ENCODE peak calls at places on chromosomes 13 and 19, in eight cellular contexts. One of them, this sample, is unnamed. For H3K9me3, the result is how much of the 10 kb centered on the place peaks cover.

GRCh38 chr19:7699422-7700127 is 2.4 kb downstream of the FCER2 start:
- DNase-seq in tibial nerve: no peak
- DNase-seq in A549: no peak
- DNase-seq in adrenal gland: no peak
- DNase-seq in thyroid gland: no peak
- DNase-seq in uterus: no peak
- DNase-seq in right lobe of liver: no peak
- DNase-seq in sigmoid colon: no peak
- DNase-seq in this sample: no peak

GRCh38 chr13:32208860-32209259 is 106.3 kb downstream of the ZAR1L start:
- DNase-seq in tibial nerve: no peak
- DNase-seq in A549: no peak
- DNase-seq in adrenal gland: no peak
- DNase-seq in thyroid gland: no peak
- DNase-seq in uterus: no peak
- DNase-seq in right lobe of liver: no peak
- DNase-seq in sigmoid colon: no peak
- DNase-seq in this sample: no peak

GRCh38 chr19:5086725-5087439 is 118.0 kb downstream of the KDM4B start:
- DNase-seq in tibial nerve: no peak
- DNase-seq in A549: peak
- DNase-seq in adrenal gland: no peak
- DNase-seq in thyroid gland: no peak
- DNase-seq in uterus: no peak
- DNase-seq in right lobe of liver: no peak
- DNase-seq in sigmoid colon: no peak
- DNase-seq in this sample: no peak

GRCh38 chr13:109871018-109871370 is 84.6 kb upstream of the IRS2 start:
- DNase-seq in tibial nerve: no peak
- DNase-seq in A549: no peak
- DNase-seq in adrenal gland: no peak
- DNase-seq in thyroid gland: no peak
- DNase-seq in uterus: no peak
- DNase-seq in right lobe of liver: no peak
- DNase-seq in sigmoid colon: no peak
- DNase-seq in this sample: no peak

GRCh38 chr13:30429721-30430694 is 7.7 kb downstream of the UBE2L5 start:
- DNase-seq in tibial nerve: no peak
- DNase-seq in A549: peak
- DNase-seq in adrenal gland: peak
- DNase-seq in thyroid gland: no peak
- DNase-seq in uterus: peak
- DNase-seq in right lobe of liver: no peak
- DNase-seq in sigmoid colon: no peak
- DNase-seq in this sample: no peak

GRCh38 chr19:50549927-50550593 is 18.2 kb downstream of the LRRC4B start:
- DNase-seq in tibial nerve: no peak
- DNase-seq in A549: no peak
- DNase-seq in adrenal gland: no peak
- DNase-seq in thyroid gland: no peak
- DNase-seq in uterus: no peak
- DNase-seq in right lobe of liver: no peak
- DNase-seq in sigmoid colon: no peak
- DNase-seq in this sample: no peak

GRCh38 chr13:71320452-71320851 is 546.6 kb downstream of the DACH1 start:
- DNase-seq in tibial nerve: no peak
- DNase-seq in A549: no peak
- DNase-seq in adrenal gland: no peak
- DNase-seq in thyroid gland: no peak
- DNase-seq in uterus: no peak
- DNase-seq in right lobe of liver: no peak
- DNase-seq in sigmoid colon: no peak
- DNase-seq in this sample: no peak

GRCh38 chr13:112651750-112652511 is 37.9 kb upstream of the ATP11A start:
- DNase-seq in tibial nerve: no peak
- DNase-seq in A549: no peak
- DNase-seq in adrenal gland: no peak
- DNase-seq in thyroid gland: peak
- DNase-seq in uterus: no peak
- DNase-seq in right lobe of liver: no peak
- DNase-seq in sigmoid colon: no peak
- DNase-seq in this sample: no peak

GRCh38 chr13:39415403-39415802 is 187.6 kb downstream of the LHFPL6 start:
- DNase-seq in tibial nerve: no peak
- DNase-seq in A549: no peak
- DNase-seq in adrenal gland: peak
- DNase-seq in thyroid gland: peak
- DNase-seq in uterus: peak
- DNase-seq in right lobe of liver: no peak
- DNase-seq in sigmoid colon: peak
- DNase-seq in this sample: peak

GRCh38 chr19:57161985-57162544 is 5.2 kb downstream of the DUXA start:
- DNase-seq in tibial nerve: no peak
- DNase-seq in A549: no peak
- DNase-seq in adrenal gland: peak
- DNase-seq in thyroid gland: no peak
- DNase-seq in uterus: no peak
- DNase-seq in right lobe of liver: no peak
- DNase-seq in sigmoid colon: no peak
- DNase-seq in this sample: no peak

GRCh38 chr19:1526066-1526778 is 2.3 kb downstream of the PLK5 start:
- DNase-seq in tibial nerve: no peak
- DNase-seq in A549: no peak
- DNase-seq in adrenal gland: no peak
- DNase-seq in thyroid gland: no peak
- DNase-seq in uterus: no peak
- DNase-seq in right lobe of liver: no peak
- DNase-seq in sigmoid colon: no peak
- DNase-seq in this sample: no peak

GRCh38 chr13:29801737-29802305 is 48.6 kb downstream of the UBL3 start:
- DNase-seq in tibial nerve: no peak
- DNase-seq in A549: no peak
- DNase-seq in adrenal gland: peak
- DNase-seq in thyroid gland: no peak
- DNase-seq in uterus: no peak
- DNase-seq in right lobe of liver: no peak
- DNase-seq in sigmoid colon: no peak
- DNase-seq in this sample: no peak

GRCh38 chr19:32877323-32877912 is 7.9 kb upstream of the SLC7A9 start:
- DNase-seq in tibial nerve: no peak
- DNase-seq in A549: no peak
- DNase-seq in adrenal gland: no peak
- DNase-seq in thyroid gland: no peak
- DNase-seq in uterus: no peak
- DNase-seq in right lobe of liver: no peak
- DNase-seq in sigmoid colon: no peak
- DNase-seq in this sample: no peak

GRCh38 chr13:79385694-79386093 is 20.4 kb downstream of the RBM26 start:
- DNase-seq in tibial nerve: no peak
- DNase-seq in A549: no peak
- DNase-seq in adrenal gland: no peak
- DNase-seq in thyroid gland: no peak
- DNase-seq in uterus: no peak
- DNase-seq in right lobe of liver: no peak
- DNase-seq in sigmoid colon: no peak
- DNase-seq in this sample: no peak

DNA sequence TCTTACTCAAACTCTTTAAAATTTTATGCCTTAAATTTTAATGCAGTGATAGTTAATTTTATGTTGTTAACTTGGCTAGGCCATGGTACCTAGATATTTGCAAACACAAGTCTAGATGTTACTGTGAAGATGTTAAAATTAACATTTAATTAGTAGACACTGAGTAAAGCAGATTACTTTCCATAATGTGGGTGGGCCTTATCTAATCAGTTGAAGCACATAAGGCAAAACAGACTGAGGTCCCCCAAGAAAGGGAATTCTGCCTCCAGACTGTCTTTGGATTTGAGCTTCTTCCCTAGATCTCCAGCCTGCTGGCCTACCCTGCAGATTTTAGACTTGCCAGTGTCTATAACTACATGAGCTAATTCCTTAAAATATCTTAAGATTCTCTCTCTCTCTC is 294.0 kb downstream of the ENOX1 start:
- DNase-seq in tibial nerve: no peak
- DNase-seq in A549: no peak
- DNase-seq in adrenal gland: no peak
- DNase-seq in thyroid gland: no peak
- DNase-seq in uterus: no peak
- DNase-seq in right lobe of liver: no peak
- DNase-seq in sigmoid colon: no peak
- DNase-seq in this sample: no peak
- H3K9me3 ChIP-seq in tibial nerve: under half
- H3K9me3 ChIP-seq in A549: under half
- H3K9me3 ChIP-seq in adrenal gland: under half
- H3K9me3 ChIP-seq in thyroid gland: under half
- H3K9me3 ChIP-seq in uterus: under half
- H3K9me3 ChIP-seq in right lobe of liver: under half
- H3K9me3 ChIP-seq in sigmoid colon: under half
- H3K9me3 ChIP-seq in this sample: under half

DNA sequence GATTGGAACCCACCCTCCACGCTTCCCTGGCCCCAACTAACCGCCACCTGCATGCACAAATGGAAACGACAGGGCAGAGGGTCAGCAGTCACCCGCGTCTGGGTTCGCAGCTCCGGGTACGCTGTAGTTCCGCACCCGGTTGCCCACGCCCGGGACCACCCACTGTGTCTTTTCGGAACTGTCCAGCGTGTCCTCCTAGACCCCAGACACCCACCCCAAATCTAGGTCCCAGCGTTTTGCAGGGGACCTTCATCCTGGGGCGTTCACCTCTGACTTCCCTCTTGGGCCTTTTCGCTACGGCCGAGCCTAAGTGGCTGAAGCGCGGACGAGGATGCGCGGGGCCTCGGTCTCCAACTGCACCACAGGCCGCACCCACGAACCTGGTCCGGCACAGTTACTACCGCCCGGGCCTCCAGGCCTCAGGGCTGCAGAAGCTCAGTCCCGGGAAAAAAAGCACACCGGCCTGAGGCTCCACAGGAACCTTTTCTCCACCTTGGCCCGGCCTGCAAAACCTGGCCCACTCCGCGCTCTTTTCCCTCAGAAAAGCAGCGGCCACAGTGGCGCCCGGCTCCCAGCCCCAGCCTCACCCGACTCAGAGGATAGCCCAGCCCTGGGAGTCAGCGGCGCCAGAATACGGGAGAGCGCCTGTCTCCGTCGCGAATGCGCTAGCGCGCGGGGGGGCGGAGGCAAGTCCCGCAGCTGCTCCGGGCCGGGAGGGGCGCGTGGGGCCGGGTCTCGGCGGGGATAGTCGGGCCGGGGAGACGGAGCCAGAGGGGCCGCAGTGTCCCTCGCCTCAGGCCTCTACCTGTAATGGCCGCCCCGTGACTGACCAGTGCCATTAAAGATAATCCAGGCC is at the start of gene ZFP30:
- DNase-seq in tibial nerve: peak
- DNase-seq in A549: peak
- DNase-seq in adrenal gland: peak
- DNase-seq in thyroid gland: peak
- DNase-seq in uterus: peak
- DNase-seq in right lobe of liver: peak
- DNase-seq in sigmoid colon: peak
- DNase-seq in this sample: peak
- TF ChIP-seq POLR2A in tibial nerve: no peak
- TF ChIP-seq POLR2A in A549: peak
- TF ChIP-seq POLR2A in adrenal gland: peak
- TF ChIP-seq POLR2A in thyroid gland: no peak
- TF ChIP-seq POLR2A in uterus: peak
- TF ChIP-seq POLR2A in right lobe of liver: peak
- TF ChIP-seq POLR2A in sigmoid colon: peak
- TF ChIP-seq POLR2A in this sample: peak

GRCh38 chr19:3867971-3868769 is 668 bp downstream of the ZFR2 start:
- DNase-seq in tibial nerve: no peak
- DNase-seq in A549: no peak
- DNase-seq in adrenal gland: no peak
- DNase-seq in thyroid gland: no peak
- DNase-seq in uterus: no peak
- DNase-seq in right lobe of liver: no peak
- DNase-seq in sigmoid colon: no peak
- DNase-seq in this sample: no peak
- H3K4me3 ChIP-seq in tibial nerve: no peak
- H3K4me3 ChIP-seq in A549: no peak
- H3K4me3 ChIP-seq in adrenal gland: no peak
- H3K4me3 ChIP-seq in thyroid gland: no peak
- H3K4me3 ChIP-seq in uterus: no peak
- H3K4me3 ChIP-seq in right lobe of liver: no peak
- H3K4me3 ChIP-seq in sigmoid colon: no peak
- H3K4me3 ChIP-seq in this sample: peak

GRCh38 chr19:28403698-28404099 is 809.3 kb downstream of the UQCRFS1 start:
- DNase-seq in tibial nerve: no peak
- DNase-seq in A549: no peak
- DNase-seq in adrenal gland: peak
- DNase-seq in thyroid gland: no peak
- DNase-seq in uterus: no peak
- DNase-seq in right lobe of liver: no peak
- DNase-seq in sigmoid colon: no peak
- DNase-seq in this sample: no peak

GRCh38 chr19:28406966-28407365 is 806.0 kb downstream of the UQCRFS1 start:
- DNase-seq in tibial nerve: no peak
- DNase-seq in A549: no peak
- DNase-seq in adrenal gland: no peak
- DNase-seq in thyroid gland: no peak
- DNase-seq in uterus: no peak
- DNase-seq in right lobe of liver: no peak
- DNase-seq in sigmoid colon: no peak
- DNase-seq in this sample: no peak

GRCh38 chr19:28406237-28406596 is 806.7 kb downstream of the UQCRFS1 start:
- DNase-seq in tibial nerve: no peak
- DNase-seq in A549: no peak
- DNase-seq in adrenal gland: no peak
- DNase-seq in thyroid gland: no peak
- DNase-seq in uterus: no peak
- DNase-seq in right lobe of liver: no peak
- DNase-seq in sigmoid colon: no peak
- DNase-seq in this sample: no peak

GRCh38 chr19:28402701-28403290 is 810.2 kb downstream of the UQCRFS1 start:
- DNase-seq in tibial nerve: no peak
- DNase-seq in A549: no peak
- DNase-seq in adrenal gland: no peak
- DNase-seq in thyroid gland: no peak
- DNase-seq in uterus: no peak
- DNase-seq in right lobe of liver: no peak
- DNase-seq in sigmoid colon: no peak
- DNase-seq in this sample: no peak

GRCh38 chr19:28404462-28404861 is 808.5 kb downstream of the UQCRFS1 start:
- DNase-seq in tibial nerve: no peak
- DNase-seq in A549: no peak
- DNase-seq in adrenal gland: no peak
- DNase-seq in thyroid gland: no peak
- DNase-seq in uterus: no peak
- DNase-seq in right lobe of liver: no peak
- DNase-seq in sigmoid colon: no peak
- DNase-seq in this sample: no peak
- H3K9me3 ChIP-seq in tibial nerve: under half
- H3K9me3 ChIP-seq in A549: under half
- H3K9me3 ChIP-seq in adrenal gland: under half
- H3K9me3 ChIP-seq in thyroid gland: under half
- H3K9me3 ChIP-seq in uterus: under half
- H3K9me3 ChIP-seq in right lobe of liver: under half
- H3K9me3 ChIP-seq in sigmoid colon: under half
- H3K9me3 ChIP-seq in this sample: under half

GRCh38 chr19:18097217-18097992 is at the start of gene MAST3:
- DNase-seq in tibial nerve: peak
- DNase-seq in A549: peak
- DNase-seq in adrenal gland: peak
- DNase-seq in thyroid gland: peak
- DNase-seq in uterus: peak
- DNase-seq in right lobe of liver: peak
- DNase-seq in sigmoid colon: peak
- DNase-seq in this sample: peak
- TF ChIP-seq POLR2A in tibial nerve: no peak
- TF ChIP-seq POLR2A in A549: no peak
- TF ChIP-seq POLR2A in adrenal gland: no peak
- TF ChIP-seq POLR2A in thyroid gland: no peak
- TF ChIP-seq POLR2A in uterus: no peak
- TF ChIP-seq POLR2A in right lobe of liver: peak
- TF ChIP-seq POLR2A in sigmoid colon: no peak
- TF ChIP-seq POLR2A in this sample: no peak